ENCODE peak calls at places on chromosome 10, in four cellular contexts. R is HepG2, T is A549, S is K562. W is an unnamed sample.

GRCh38 chr10:29329420-29329819 is 40.5 kb downstream of the LYZL1 start:
- DNase-seq in R (peak), T (no peak), S (no peak), W (no peak)

GRCh38 chr10:104117839-104118323 is 4.1 kb upstream of the SFR1 start:
- DNase-seq in R (no peak), T (peak), S (no peak), W (no peak)

GRCh38 chr10:29834990-29835569 is 200.3 kb upstream of the SVIL start:
- DNase-seq in R (no peak), T (no peak), S (no peak), W (no peak)

GRCh38 chr10:49012603-49013002 is 73.0 kb upstream of the LRRC18 start:
- DNase-seq in R (no peak), T (no peak), S (no peak), W (no peak)

GRCh38 chr10:64468219-64468618 is 947.0 kb downstream of the REEP3 start:
- DNase-seq in R (no peak), T (no peak), S (no peak), W (no peak)

GRCh38 chr10:75187961-75188426 is 22.6 kb upstream of the VDAC2 start:
- DNase-seq in R (peak), T (peak), S (peak), W (peak)

GRCh38 chr10:114654829-114655575 is 3.1 kb downstream of the ABLIM1 start:
- DNase-seq in R (peak), T (no peak), S (no peak), W (no peak)

GRCh38 chr10:57628592-57629284 is 639.0 kb downstream of the IPMK start:
- DNase-seq in R (peak), T (peak), S (no peak), W (no peak)

GRCh38 chr10:110504111-110504735 is 6.5 kb downstream of the DUSP5 start:
- DNase-seq in R (no peak), T (peak), S (peak), W (no peak)

GRCh38 chr10:126459878-126460481 is 71.7 kb upstream of the ADAM12 start:
- DNase-seq in R (peak), T (peak), S (no peak), W (no peak)

GRCh38 chr10:78736926-78737618 is 331.7 kb upstream of the ZMIZ1 start:
- DNase-seq in R (no peak), T (no peak), S (no peak), W (no peak)

GRCh38 chr10:58781873-58782488 is 269.3 kb downstream of the BICC1 start:
- DNase-seq in R (peak), T (peak), S (peak), W (no peak)

GRCh38 chr10:96496281-96496925 is 17.3 kb downstream of the TLL2 start:
- DNase-seq in R (no peak), T (no peak), S (no peak), W (peak)

GRCh38 chr10:31129261-31129660 is 97.6 kb upstream of the ZNF438 start:
- DNase-seq in R (no peak), T (peak), S (peak), W (peak)

GRCh38 chr10:12586724-12587123 is 237.4 kb downstream of the CAMK1D start:
- DNase-seq in R (no peak), T (no peak), S (no peak), W (no peak)

GRCh38 chr10:5462841-5463293 is 36.5 kb downstream of the CALML5 start:
- DNase-seq in R (no peak), T (no peak), S (no peak), W (no peak)

GRCh38 chr10:4281207-4281825 is 496.3 kb upstream of the KLF6 start:
- DNase-seq in R (no peak), T (no peak), S (no peak), W (no peak)

GRCh38 chr10:5449823-5450222 is 37.5 kb downstream of the NET1 start:
- DNase-seq in R (peak), T (peak), S (peak), W (no peak)

GRCh38 chr10:92688927-92689662 is 660 bp upstream of the HHEX start:
- DNase-seq in R (peak), T (peak), S (peak), W (peak)

GRCh38 chr10:76049581-76050290 is 618.3 kb downstream of the LRMDA start:
- DNase-seq in R (no peak), T (no peak), S (no peak), W (no peak)

GRCh38 chr10:32417906-32418547 is 27.9 kb upstream of the CCDC7 start:
- DNase-seq in R (no peak), T (no peak), S (no peak), W (no peak)

GRCh38 chr10:109992485-109992884 is 15.3 kb upstream of the ADD3 start:
- DNase-seq in R (no peak), T (no peak), S (no peak), W (no peak)

DNA sequence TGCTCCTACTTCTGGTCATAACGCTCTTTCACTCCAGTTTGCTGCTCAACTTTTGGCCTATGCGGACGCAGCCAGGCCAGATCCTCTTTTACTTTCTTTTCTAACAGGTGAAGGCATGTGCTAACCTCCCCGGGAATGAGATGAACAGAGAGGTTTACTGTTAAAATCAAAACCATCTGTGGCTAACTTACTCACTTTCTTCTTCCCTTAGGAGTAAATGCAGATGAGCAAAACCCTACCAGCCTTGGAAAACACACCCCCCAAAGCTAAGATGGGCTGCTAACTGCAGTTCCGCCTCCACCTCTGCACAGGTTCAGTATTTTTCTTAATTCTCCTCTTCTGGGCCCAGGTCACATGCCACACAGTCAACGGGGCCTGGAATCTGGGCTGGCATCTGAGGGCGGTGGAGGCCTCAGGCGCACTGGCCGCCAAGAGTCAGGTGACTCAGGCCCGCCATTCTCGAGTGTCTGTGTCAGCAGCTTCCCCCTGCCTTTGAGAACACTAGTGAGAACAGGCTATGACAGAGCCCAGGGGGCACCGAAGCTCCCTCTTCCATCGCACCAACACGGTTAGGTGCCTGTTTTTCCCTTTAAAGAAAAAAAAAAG is 11.1 kb downstream of the FAM53B start:
- DNase-seq in R (no peak), T (no peak), S (no peak), W (no peak)
- TF ChIP-seq HMGXB4 in R (no peak), T (no peak), S (no peak), W (no peak)

GRCh38 chr10:35339946-35340345 is 3.6 kb downstream of the CCNY start:
- DNase-seq in R (no peak), T (no peak), S (peak), W (no peak)

GRCh38 chr10:35335133-35335532 is 1.2 kb upstream of the CCNY start:
- DNase-seq in R (peak), T (no peak), S (no peak), W (no peak)

GRCh38 chr10:35335718-35336083 is 608 bp upstream of the CCNY start:
- DNase-seq in R (no peak), T (peak), S (peak), W (peak)

GRCh38 chr10:35336084-35336831 is at the start of gene CCNY:
- DNase-seq in R (peak), T (peak), S (peak), W (peak)

GRCh38 chr10:35336921-35337741 is 822 bp downstream of the CCNY start:
- DNase-seq in R (peak), T (peak), S (peak), W (peak)
- TF ChIP-seq HMGXB4 in R (no peak), T (no peak), S (no peak), W (peak)

DNA sequence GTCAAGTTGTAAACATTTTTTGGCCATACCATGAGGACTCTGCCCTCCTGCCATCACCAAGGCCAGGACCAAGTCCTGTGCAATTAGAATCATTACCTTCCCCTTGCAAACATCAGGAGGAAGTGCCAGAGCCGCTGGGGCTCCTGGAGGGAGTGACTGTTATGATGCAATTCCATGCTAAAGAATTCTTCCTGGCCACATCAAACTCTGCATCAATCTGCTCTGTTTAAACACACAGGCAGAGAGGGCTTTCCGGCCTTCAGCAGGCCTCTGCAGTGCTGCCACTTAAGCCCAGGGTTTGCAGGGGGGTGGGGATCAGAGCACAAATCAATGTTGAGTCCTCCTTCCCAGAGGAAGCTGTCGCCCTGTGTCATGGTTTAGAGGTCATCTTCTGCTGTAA is 58.1 kb downstream of the CTBP2 start:
- DNase-seq in R (peak), T (peak), S (no peak), W (no peak)
- TF ChIP-seq HMGXB4 in R (no peak), T (no peak), S (no peak), W (no peak)

GRCh38 chr10:61752111-61753011 is 89.6 kb downstream of the CABCOCO1 start:
- DNase-seq in R (no peak), T (no peak), S (peak), W (no peak)
- TF ChIP-seq HMGXB4 in R (no peak), T (no peak), S (no peak), W (no peak)

GRCh38 chr10:100620087-100620835 is 84.5 kb downstream of the HIF1AN start:
- DNase-seq in R (no peak), T (no peak), S (no peak), W (no peak)

GRCh38 chr10:100625821-100626220 is 90.1 kb downstream of the HIF1AN start:
- DNase-seq in R (no peak), T (no peak), S (no peak), W (peak)

GRCh38 chr10:100621360-100622205 is 85.8 kb downstream of the HIF1AN start:
- DNase-seq in R (no peak), T (peak), S (no peak), W (no peak)

GRCh38 chr10:100623541-100623940 is 87.8 kb downstream of the HIF1AN start:
- DNase-seq in R (no peak), T (no peak), S (no peak), W (no peak)

DNA sequence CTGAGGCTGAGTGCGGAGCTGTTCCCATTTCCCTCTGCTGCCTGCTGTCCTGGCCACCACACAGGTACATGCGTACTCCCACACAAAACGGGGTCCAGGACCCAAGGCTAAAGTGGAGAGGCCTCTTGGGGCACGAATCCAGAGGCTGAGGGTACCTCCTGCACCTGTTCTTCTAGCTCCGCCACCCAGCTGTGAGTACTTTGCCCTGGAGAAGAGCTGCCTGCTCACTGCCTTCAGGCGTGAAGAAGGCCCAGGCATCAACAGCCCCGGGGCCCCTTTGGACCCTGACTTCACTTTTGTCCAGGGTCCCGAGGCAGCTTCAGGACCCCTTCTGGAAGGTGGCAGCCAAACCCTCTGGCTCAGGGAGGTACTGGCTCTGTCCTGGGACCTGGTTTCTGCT is 88.6 kb downstream of the HIF1AN start:
- DNase-seq in R (no peak), T (no peak), S (no peak), W (no peak)
- TF ChIP-seq HMGXB4 in R (no peak), T (no peak), S (no peak), W (no peak)

GRCh38 chr10:128160335-128160734 is 34.1 kb upstream of the MKI67 start:
- DNase-seq in R (no peak), T (no peak), S (no peak), W (no peak)
- TF ChIP-seq HMGXB4 in R (no peak), T (no peak), S (no peak), W (no peak)

DNA sequence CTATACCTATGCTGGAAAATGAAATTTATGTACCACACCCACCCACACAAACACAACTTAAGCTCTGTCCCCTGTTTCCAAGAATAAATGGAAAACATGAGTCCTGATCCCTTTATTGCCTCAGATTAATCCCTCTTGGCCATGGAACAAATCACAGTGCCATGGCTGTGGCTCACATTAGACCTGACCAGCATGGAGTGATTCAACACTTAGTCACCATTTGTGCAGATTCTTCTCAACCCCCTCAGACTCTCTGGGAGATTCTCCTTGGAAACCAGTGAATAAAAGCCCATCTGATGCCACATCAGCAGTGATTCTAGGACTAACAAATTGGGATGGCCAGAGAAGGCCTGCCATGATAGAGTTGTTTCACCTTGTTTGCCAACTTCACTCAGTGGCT is 204.4 kb upstream of the TMEM72 start:
- DNase-seq in R (no peak), T (no peak), S (no peak), W (no peak)
- TF ChIP-seq HMGXB4 in R (no peak), T (no peak), S (no peak), W (no peak)

DNA sequence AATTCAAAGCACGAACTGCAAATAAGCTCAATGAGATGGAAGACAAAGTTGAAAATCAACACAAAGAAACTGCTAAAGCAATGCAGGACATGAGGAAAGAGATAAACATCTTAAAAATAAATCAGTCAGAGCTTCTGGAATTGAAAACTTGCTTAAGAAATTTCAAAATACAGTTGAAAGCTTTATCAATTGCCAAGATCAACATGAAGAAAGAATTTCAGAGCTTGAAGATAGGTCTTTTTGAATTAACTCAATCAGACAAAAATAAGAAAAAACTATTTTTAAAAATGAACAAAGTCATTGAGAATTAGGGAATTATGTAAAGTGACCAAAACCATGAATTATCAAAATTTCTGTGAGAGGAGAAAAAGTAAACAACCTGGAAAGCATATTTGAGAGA is 218.1 kb downstream of the CTNNA3 start:
- DNase-seq in R (no peak), T (no peak), S (no peak), W (no peak)
- TF ChIP-seq HMGXB4 in R (no peak), T (no peak), S (no peak), W (no peak)

GRCh38 chr10:10394933-10395658 is 622.6 kb upstream of the CELF2 start:
- DNase-seq in R (no peak), T (no peak), S (no peak), W (no peak)

GRCh38 chr10:10389182-10389581 is 628.5 kb upstream of the CELF2 start:
- DNase-seq in R (no peak), T (no peak), S (no peak), W (no peak)
- TF ChIP-seq HMGXB4 in R (no peak), T (no peak), S (no peak), W (no peak)

DNA sequence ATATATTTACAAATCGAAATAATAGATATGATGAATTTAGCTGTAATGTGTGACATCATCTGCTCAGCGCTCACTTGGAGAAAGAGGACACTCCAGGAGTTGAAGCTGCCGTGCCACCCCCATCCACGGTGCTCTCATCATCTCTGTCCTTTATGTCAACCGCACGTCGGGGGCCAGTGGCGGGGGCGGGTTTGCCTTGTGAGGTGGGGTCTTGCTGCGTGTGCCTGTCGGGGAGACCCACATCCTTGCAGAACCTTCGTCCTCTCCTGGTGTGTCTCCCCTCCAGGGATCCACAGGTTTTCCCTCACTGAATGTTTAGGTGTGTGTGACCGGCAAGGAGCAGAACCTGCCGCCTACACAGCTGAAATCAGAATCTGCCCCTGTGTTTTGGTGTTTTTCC is 71.6 kb downstream of the INPP5A start:
- DNase-seq in R (no peak), T (no peak), S (no peak), W (peak)
- TF ChIP-seq HMGXB4 in R (no peak), T (no peak), S (no peak), W (no peak)

W was measured in WTC11.